ENCODE peak calls at places on chromosome X, in ten cellular contexts. R is GM23338; N is neuronal stem cell; O is CD4-positive, alpha-beta memory T cell; G is sigmoid colon; F is BE2C; K is mesendoderm; M is HAP-1; L is thoracic aorta; S is left lung. Q is an unnamed sample. For H3K36me3, H3K27me3 and H3K4me1, the result is how much of the 10 kb centered on the place peaks cover.

GRCh38 chrX:120308959-120309872 is 2.0 kb downstream of the TMEM255A start:
- DNase-seq in R (peak), N (peak), O (peak), G (peak), F (peak), K (peak), M (peak), L (peak), S (peak), Q (peak)

GRCh38 chrX:56783450-56783831 is 54.4 kb downstream of the NBDY start:
- DNase-seq in R (peak), N (no peak), O (peak), G (peak), F (no peak), K (no peak), M (no peak), L (no peak), S (no peak), Q (no peak)

GRCh38 chrX:119187298-119187697 is 48.8 kb upstream of the PGRMC1 start:
- DNase-seq in R (no peak), N (no peak), O (no peak), G (no peak), F (no peak), K (no peak), M (no peak), L (no peak), S (no peak), Q (no peak)

GRCh38 chrX:72714471-72714916 is 388 bp upstream of the PHKA1 start:
- DNase-seq in R (peak), N (peak), O (no peak), G (peak), F (peak), K (peak), M (peak), L (peak), S (peak), Q (no peak)

GRCh38 chrX:46762963-46763362 is 4.0 kb upstream of the SLC9A7 start:
- DNase-seq in R (no peak), N (no peak), O (no peak), G (no peak), F (no peak), K (no peak), M (no peak), L (no peak), S (no peak), Q (no peak)

GRCh38 chrX:41785685-41786084 is 61.7 kb downstream of the GPR82 start:
- DNase-seq in R (no peak), N (no peak), O (no peak), G (no peak), F (no peak), K (no peak), M (no peak), L (no peak), S (no peak), Q (no peak)

GRCh38 chrX:47807548-47807947 is 29.2 kb upstream of the ZNF81 start:
- DNase-seq in R (peak), N (no peak), O (no peak), G (no peak), F (no peak), K (peak), M (no peak), L (no peak), S (no peak), Q (no peak)

GRCh38 chrX:10482262-10482661 is 138.1 kb downstream of the MID1 start:
- DNase-seq in R (no peak), N (no peak), O (no peak), G (no peak), F (peak), K (no peak), M (peak), L (no peak), S (no peak), Q (no peak)

GRCh38 chrX:130999360-130999759 is 58.8 kb upstream of the ARHGAP36 start:
- DNase-seq in R (no peak), N (no peak), O (no peak), G (no peak), F (peak), K (no peak), M (no peak), L (no peak), S (no peak), Q (no peak)

GRCh38 chrX:69139516-69139915 is 25.7 kb downstream of the PJA1 start:
- DNase-seq in R (no peak), N (no peak), O (no peak), G (no peak), F (peak), K (no peak), M (no peak), L (no peak), S (no peak), Q (no peak)

DNA sequence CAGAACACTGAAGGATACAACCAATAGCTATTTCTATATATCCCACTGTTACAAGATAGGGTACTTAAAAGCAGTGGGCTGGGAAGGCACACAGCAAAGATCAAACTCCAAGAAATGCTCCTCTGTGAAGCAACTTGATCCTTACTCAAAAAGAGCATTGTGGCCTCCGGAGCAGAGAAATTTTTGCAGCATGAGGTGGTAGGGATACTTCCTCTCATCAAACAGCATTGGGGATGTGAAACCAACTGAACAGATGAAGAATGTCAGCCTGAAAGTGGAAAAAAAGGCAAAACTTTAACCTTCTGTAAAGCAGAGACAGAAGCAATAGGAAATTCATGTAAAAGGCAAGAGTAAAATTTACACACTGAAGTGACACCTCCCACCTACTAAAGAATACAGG is 92.2 kb downstream of the HUWE1 start:
- DNase-seq in R (no peak), N (no peak), O (no peak), G (no peak), F (no peak), K (no peak), M (no peak), L (no peak), S (no peak), Q (no peak)
- H3K36me3 ChIP-seq in R (half or more), N (half or more), O (half or more), G (half or more), F (half or more), K (under half), M (half or more), L (under half), S (half or more), Q (under half)

DNA sequence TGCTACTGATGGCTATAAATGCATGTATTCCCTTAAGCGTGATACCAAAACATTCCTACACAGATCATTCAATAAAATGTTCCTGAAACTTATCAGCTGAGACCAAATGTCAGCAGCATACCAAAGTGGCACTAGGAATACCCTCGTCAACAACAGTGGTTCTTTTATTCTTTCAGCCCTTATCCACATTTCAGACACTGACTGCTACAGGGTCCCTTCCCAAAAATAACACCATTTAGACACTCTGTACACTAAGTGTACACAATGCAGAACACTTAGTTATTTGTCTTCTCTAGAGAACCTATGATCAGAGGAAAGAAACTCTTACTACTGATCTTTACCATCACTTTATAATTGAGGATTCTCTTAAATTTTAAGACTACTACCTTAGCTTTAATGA is 94.1 kb downstream of the ATRX start:
- DNase-seq in R (no peak), N (no peak), O (no peak), G (no peak), F (no peak), K (no peak), M (no peak), L (no peak), S (no peak), Q (no peak)
- H3K27me3 ChIP-seq in R (under half), N (under half), O (under half), G (under half), F (under half), K (under half), M (under half), L (under half), S (under half), Q (under half)

DNA sequence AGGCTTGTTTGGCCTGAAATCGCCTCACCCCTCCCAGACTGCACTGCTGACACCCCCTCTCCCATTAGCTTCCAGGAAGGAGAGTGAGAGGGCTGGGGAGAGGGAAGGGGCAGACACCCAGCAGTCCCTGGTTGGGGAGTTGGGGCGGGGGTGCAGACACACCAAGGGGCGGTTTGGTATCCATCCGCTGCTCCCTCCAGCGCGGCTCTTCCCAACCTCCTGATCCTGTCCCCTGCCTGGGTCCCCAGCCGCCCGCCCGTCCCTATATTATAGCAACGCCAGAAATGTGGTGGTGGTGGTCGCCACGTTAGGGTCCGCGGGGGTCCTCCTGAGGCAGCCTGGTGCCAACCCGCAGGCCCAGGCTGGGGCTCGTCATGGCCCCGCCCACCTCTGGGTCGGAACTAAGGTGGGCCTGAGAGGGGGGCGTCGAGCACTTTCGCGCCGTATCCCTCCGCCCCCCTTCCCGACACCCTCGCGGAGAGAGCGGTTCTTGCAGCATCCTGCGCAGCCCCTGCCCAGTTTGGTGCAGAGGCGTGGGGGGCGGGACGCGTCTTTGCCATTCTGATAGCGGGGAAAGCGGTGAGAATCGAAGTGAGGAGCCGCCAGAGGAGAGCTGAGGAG is 25.1 kb downstream of the GPRASP3 start:
- DNase-seq in R (peak), N (peak), O (no peak), G (peak), F (no peak), K (peak), M (no peak), L (no peak), S (peak), Q (no peak)
- H3K4me1 ChIP-seq in R (under half), N (under half), O (under half), G (under half), F (under half), K (under half), M (under half), L (under half), S (under half), Q (under half)

GRCh38 chrX:139801397-139801813 is 93.4 kb upstream of the MCF2 start:
- DNase-seq in R (no peak), N (no peak), O (no peak), G (no peak), F (no peak), K (no peak), M (no peak), L (no peak), S (no peak), Q (no peak)

GRCh38 chrX:139803224-139803623 is 95.3 kb upstream of the MCF2 start:
- DNase-seq in R (no peak), N (no peak), O (no peak), G (no peak), F (peak), K (peak), M (no peak), L (no peak), S (no peak), Q (no peak)

GRCh38 chrX:139802048-139802447 is 94.1 kb upstream of the MCF2 start:
- DNase-seq in R (no peak), N (no peak), O (no peak), G (no peak), F (no peak), K (no peak), M (no peak), L (no peak), S (no peak), Q (no peak)

GRCh38 chrX:139798701-139799100 is 90.7 kb upstream of the MCF2 start:
- DNase-seq in R (no peak), N (no peak), O (no peak), G (no peak), F (no peak), K (no peak), M (no peak), L (no peak), S (no peak), Q (no peak)

GRCh38 chrX:139804482-139804881 is 96.5 kb upstream of the MCF2 start:
- DNase-seq in R (no peak), N (no peak), O (no peak), G (no peak), F (no peak), K (no peak), M (no peak), L (no peak), S (no peak), Q (no peak)
- H3K36me3 ChIP-seq in R (under half), N (under half), O (under half), G (under half), F (under half), K (under half), M (under half), L (under half), S (under half), Q (under half)

Q was measured in CD8-positive, alpha-beta T cell.